ENCODE peak calls at places on chromosomes 3 and 15, in four cellular contexts. One of them, this sample, is unnamed.

GRCh38 chr3:111541911-111542483 is at the start of gene CD96:
- DNase-seq in WERI-Rb-1: no peak
- DNase-seq in GM03348: no peak
- DNase-seq in sigmoid colon: no peak
- DNase-seq in this sample: no peak

GRCh38 chr3:152105446-152105845 is 163.3 kb upstream of the MBNL1 start:
- DNase-seq in sigmoid colon: no peak
- DNase-seq in GM03348: no peak
- DNase-seq in WERI-Rb-1: no peak
- DNase-seq in this sample: no peak

GRCh38 chr3:152291649-152292066 is 22.9 kb downstream of the MBNL1 start:
- DNase-seq in GM03348: no peak
- DNase-seq in sigmoid colon: no peak
- DNase-seq in WERI-Rb-1: no peak
- DNase-seq in this sample: no peak

GRCh38 chr3:150104564-150104963 is 133.9 kb upstream of the PFN2 start:
- DNase-seq in sigmoid colon: no peak
- DNase-seq in GM03348: no peak
- DNase-seq in WERI-Rb-1: no peak
- DNase-seq in this sample: no peak

GRCh38 chr15:73632670-73633058 is 525 bp downstream of the NPTN start:
- DNase-seq in sigmoid colon: peak
- DNase-seq in GM03348: no peak
- DNase-seq in WERI-Rb-1: no peak
- DNase-seq in this sample: no peak

GRCh38 chr3:30738605-30739004 is 132.2 kb downstream of the TGFBR2 start:
- DNase-seq in GM03348: no peak
- DNase-seq in WERI-Rb-1: no peak
- DNase-seq in sigmoid colon: no peak
- DNase-seq in this sample: no peak

GRCh38 chr15:87672309-87672897 is 584.1 kb downstream of the NTRK3 start:
- DNase-seq in WERI-Rb-1: peak
- DNase-seq in GM03348: peak
- DNase-seq in sigmoid colon: no peak
- DNase-seq in this sample: no peak

GRCh38 chr3:52488746-52489145 is 6.4 kb upstream of the STAB1 start:
- DNase-seq in sigmoid colon: no peak
- DNase-seq in WERI-Rb-1: no peak
- DNase-seq in GM03348: no peak
- DNase-seq in this sample: no peak

GRCh38 chr3:18035641-18036466 is 293.4 kb upstream of the TBC1D5 start:
- DNase-seq in GM03348: no peak
- DNase-seq in WERI-Rb-1: no peak
- DNase-seq in sigmoid colon: no peak
- DNase-seq in this sample: no peak

GRCh38 chr3:101972430-101973162 is 123.3 kb downstream of the NFKBIZ start:
- DNase-seq in GM03348: no peak
- DNase-seq in WERI-Rb-1: no peak
- DNase-seq in sigmoid colon: no peak
- DNase-seq in this sample: no peak

GRCh38 chr15:101110681-101111569 is 140.9 kb downstream of the CHSY1 start:
- DNase-seq in GM03348: no peak
- DNase-seq in sigmoid colon: no peak
- DNase-seq in WERI-Rb-1: no peak
- DNase-seq in this sample: no peak

GRCh38 chr3:74124716-74125115 is 489.7 kb downstream of the CNTN3 start:
- DNase-seq in sigmoid colon: no peak
- DNase-seq in GM03348: no peak
- DNase-seq in WERI-Rb-1: no peak
- DNase-seq in this sample: no peak

GRCh38 chr15:48352474-48353072 is 21.3 kb downstream of the DUT start:
- DNase-seq in WERI-Rb-1: peak
- DNase-seq in GM03348: no peak
- DNase-seq in sigmoid colon: peak
- DNase-seq in this sample: no peak

GRCh38 chr3:175729466-175729865 is 870.3 kb downstream of the NAALADL2 start:
- DNase-seq in WERI-Rb-1: no peak
- DNase-seq in GM03348: no peak
- DNase-seq in sigmoid colon: no peak
- DNase-seq in this sample: no peak

GRCh38 chr3:36792342-36792741 is 28.0 kb upstream of the DCLK3 start:
- DNase-seq in WERI-Rb-1: peak
- DNase-seq in GM03348: peak
- DNase-seq in sigmoid colon: no peak
- DNase-seq in this sample: no peak

GRCh38 chr3:42780892-42781700 is 8.0 kb upstream of the CCDC13 start:
- DNase-seq in sigmoid colon: no peak
- DNase-seq in GM03348: peak
- DNase-seq in WERI-Rb-1: no peak
- DNase-seq in this sample: no peak